ENCODE peak calls at places on chromosomes 1 and 21, in nine cellular contexts. P is T1000; W is activated CD4-positive, alpha-beta T cell treated with anti-CD3 and anti-CD28 coated beads, Interleukin-2, amount 50 U/mL, for 1 hour; A is fibroblast of pulmonary artery; C is GM13976; S is NT2/D1; Q is CD8-positive, alpha-beta T cell; B is AG08396; M is naive thymus-derived CD4-positive, alpha-beta T cell. F is an unnamed sample.
A peak's percentile ranks its signal among the peaks of the same experiment; 100 is the strongest.

GRCh38 chr1:203178083-203178482 is 2.5 kb upstream of the MYBPH start:
- DNase-seq in P (no peak), W (no peak), A (no peak), C (no peak), S (peak; percentile 95), Q (no peak), B (no peak), M (no peak), F (no peak)

GRCh38 chr1:150799104-150799503 is 9.0 kb downstream of the CTSK start:
- DNase-seq in P (no peak), W (no peak), A (no peak), C (no peak), S (no peak), Q (no peak), B (no peak), M (no peak), F (no peak)

GRCh38 chr1:87684786-87685185 is 356.1 kb downstream of the LMO4 start:
- DNase-seq in P (no peak), W (no peak), A (peak; percentile 64), C (no peak), S (no peak), Q (no peak), B (peak; percentile 15), M (peak; percentile 0), F (no peak)

GRCh38 chr1:30790850-30791778 is 33.5 kb upstream of the LAPTM5 start:
- DNase-seq in P (no peak), W (no peak), A (no peak), C (peak; percentile 64), S (no peak), Q (no peak), B (no peak), M (no peak), F (peak; percentile 41)

GRCh38 chr1:33242652-33243051 is 13.6 kb upstream of the ZNF362 start:
- DNase-seq in P (no peak), W (no peak), A (no peak), C (no peak), S (no peak), Q (no peak), B (no peak), M (no peak), F (no peak)

GRCh38 chr1:169003864-169004516 is 102.5 kb upstream of the ATP1B1 start:
- DNase-seq in P (no peak), W (no peak), A (peak; percentile 24), C (no peak), S (no peak), Q (no peak), B (no peak), M (no peak), F (no peak)

GRCh38 chr21:16536661-16537359 is 807.0 kb downstream of the USP25 start:
- DNase-seq in P (no peak), W (no peak), A (peak; percentile 68), C (no peak), S (no peak), Q (no peak), B (no peak), M (no peak), F (no peak)

GRCh38 chr1:16068356-16069270 is 4.8 kb downstream of the FAM131C start:
- DNase-seq in P (peak; percentile 26), W (no peak), A (no peak), C (no peak), S (no peak), Q (no peak), B (peak; percentile 63), M (no peak), F (no peak)

GRCh38 chr1:160646711-160647328 is at the start of gene SLAMF1:
- DNase-seq in P (no peak), W (no peak), A (no peak), C (no peak), S (no peak), Q (peak; percentile 66), B (no peak), M (peak; percentile 51), F (peak; percentile 95)

GRCh38 chr1:32100359-32100758 is 7.5 kb upstream of the KPNA6 start:
- DNase-seq in P (no peak), W (no peak), A (peak; percentile 53), C (no peak), S (no peak), Q (no peak), B (no peak), M (no peak), F (no peak)

GRCh38 chr21:41832230-41833137 is 46.7 kb downstream of the PRDM15 start:
- DNase-seq in P (no peak), W (no peak), A (no peak), C (no peak), S (no peak), Q (no peak), B (no peak), M (no peak), F (no peak)

GRCh38 chr21:15293251-15293650 is 228.5 kb upstream of the NRIP1 start:
- DNase-seq in P (no peak), W (no peak), A (peak; percentile 96), C (no peak), S (peak; percentile 74), Q (no peak), B (peak; percentile 14), M (no peak), F (no peak)

GRCh38 chr1:14653461-14653960 is 55.0 kb downstream of the KAZN start:
- DNase-seq in P (peak; percentile 76), W (no peak), A (no peak), C (no peak), S (no peak), Q (no peak), B (peak; percentile 20), M (no peak), F (no peak)